ENCODE peak calls at places on chromosome 3, in seven cellular contexts. One of them, this sample, is unnamed. For H3K4me1, the result is how much of the 10 kb centered on the place peaks cover.

GRCh38 chr3:57006949-57007419 is 53.5 kb upstream of the SPATA12 start:
- DNase-seq in H1: no peak
- DNase-seq in IMR-90: peak
- DNase-seq in mesendoderm: peak
- DNase-seq in H9: peak
- DNase-seq in trophoblast cell: peak
- DNase-seq in neuronal stem cell: no peak
- DNase-seq in this sample: peak

GRCh38 chr3:166837535-166837934 is 542.6 kb downstream of the ZBBX start:
- DNase-seq in H1: peak
- DNase-seq in mesendoderm: peak
- DNase-seq in H9: peak
- DNase-seq in IMR-90: no peak
- DNase-seq in trophoblast cell: no peak
- DNase-seq in neuronal stem cell: peak
- DNase-seq in this sample: peak

GRCh38 chr3:116739678-116740077 is 30.1 kb downstream of the TUSC7 start:
- DNase-seq in IMR-90: no peak
- DNase-seq in trophoblast cell: no peak
- DNase-seq in mesendoderm: no peak
- DNase-seq in neuronal stem cell: no peak
- DNase-seq in H9: no peak
- DNase-seq in H1: no peak
- DNase-seq in this sample: no peak

GRCh38 chr3:139710212-139710611 is 32.4 kb upstream of the NMNAT3 start:
- DNase-seq in H9: no peak
- DNase-seq in mesendoderm: no peak
- DNase-seq in neuronal stem cell: no peak
- DNase-seq in H1: no peak
- DNase-seq in trophoblast cell: no peak
- DNase-seq in IMR-90: no peak
- DNase-seq in this sample: no peak

GRCh38 chr3:71416868-71417267 is 166.7 kb downstream of the FOXP1 start:
- DNase-seq in IMR-90: no peak
- DNase-seq in H1: peak
- DNase-seq in mesendoderm: peak
- DNase-seq in H9: peak
- DNase-seq in trophoblast cell: peak
- DNase-seq in neuronal stem cell: no peak
- DNase-seq in this sample: no peak

GRCh38 chr3:136694321-136694720 is 57.9 kb downstream of the STAG1 start:
- DNase-seq in mesendoderm: no peak
- DNase-seq in neuronal stem cell: no peak
- DNase-seq in trophoblast cell: no peak
- DNase-seq in H9: no peak
- DNase-seq in H1: no peak
- DNase-seq in IMR-90: no peak
- DNase-seq in this sample: no peak

GRCh38 chr3:23823620-23824019 is 17.9 kb downstream of the UBE2E1 start:
- DNase-seq in trophoblast cell: no peak
- DNase-seq in neuronal stem cell: no peak
- DNase-seq in H1: no peak
- DNase-seq in mesendoderm: no peak
- DNase-seq in H9: no peak
- DNase-seq in IMR-90: no peak
- DNase-seq in this sample: no peak

GRCh38 chr3:9168230-9168629 is 81.2 kb downstream of the SRGAP3 start:
- DNase-seq in H9: peak
- DNase-seq in mesendoderm: peak
- DNase-seq in neuronal stem cell: no peak
- DNase-seq in IMR-90: no peak
- DNase-seq in trophoblast cell: no peak
- DNase-seq in H1: no peak
- DNase-seq in this sample: no peak

GRCh38 chr3:100400424-100400781 is 486 bp downstream of the TOMM70 start:
- DNase-seq in H1: no peak
- DNase-seq in trophoblast cell: peak
- DNase-seq in H9: no peak
- DNase-seq in mesendoderm: peak
- DNase-seq in neuronal stem cell: peak
- DNase-seq in IMR-90: peak
- DNase-seq in this sample: peak

GRCh38 chr3:39376929-39377634 is 6.1 kb upstream of the SLC25A38 start:
- DNase-seq in neuronal stem cell: no peak
- DNase-seq in H1: no peak
- DNase-seq in trophoblast cell: no peak
- DNase-seq in mesendoderm: peak
- DNase-seq in H9: no peak
- DNase-seq in IMR-90: no peak
- DNase-seq in this sample: no peak

GRCh38 chr3:158961497-158961896 is 159.6 kb downstream of the MFSD1 start:
- DNase-seq in mesendoderm: no peak
- DNase-seq in trophoblast cell: no peak
- DNase-seq in H9: peak
- DNase-seq in IMR-90: no peak
- DNase-seq in H1: peak
- DNase-seq in neuronal stem cell: peak
- DNase-seq in this sample: no peak

GRCh38 chr3:37990527-37990926 is at the start of gene VILL:
- DNase-seq in trophoblast cell: no peak
- DNase-seq in H1: no peak
- DNase-seq in H9: no peak
- DNase-seq in neuronal stem cell: no peak
- DNase-seq in IMR-90: no peak
- DNase-seq in mesendoderm: no peak
- DNase-seq in this sample: no peak

GRCh38 chr3:15610083-15610482 is 8.5 kb downstream of the BTD start:
- DNase-seq in H9: no peak
- DNase-seq in mesendoderm: no peak
- DNase-seq in IMR-90: peak
- DNase-seq in trophoblast cell: no peak
- DNase-seq in neuronal stem cell: no peak
- DNase-seq in H1: no peak
- DNase-seq in this sample: peak

GRCh38 chr3:151584603-151585002 is 123.7 kb upstream of the IGSF10 start:
- DNase-seq in mesendoderm: no peak
- DNase-seq in H1: no peak
- DNase-seq in H9: no peak
- DNase-seq in IMR-90: no peak
- DNase-seq in trophoblast cell: no peak
- DNase-seq in neuronal stem cell: no peak
- DNase-seq in this sample: no peak

GRCh38 chr3:15205934-15206661 is at the start of gene CAPN7:
- DNase-seq in mesendoderm: peak
- DNase-seq in H9: peak
- DNase-seq in H1: peak
- DNase-seq in IMR-90: peak
- DNase-seq in trophoblast cell: peak
- DNase-seq in neuronal stem cell: peak
- DNase-seq in this sample: peak

DNA sequence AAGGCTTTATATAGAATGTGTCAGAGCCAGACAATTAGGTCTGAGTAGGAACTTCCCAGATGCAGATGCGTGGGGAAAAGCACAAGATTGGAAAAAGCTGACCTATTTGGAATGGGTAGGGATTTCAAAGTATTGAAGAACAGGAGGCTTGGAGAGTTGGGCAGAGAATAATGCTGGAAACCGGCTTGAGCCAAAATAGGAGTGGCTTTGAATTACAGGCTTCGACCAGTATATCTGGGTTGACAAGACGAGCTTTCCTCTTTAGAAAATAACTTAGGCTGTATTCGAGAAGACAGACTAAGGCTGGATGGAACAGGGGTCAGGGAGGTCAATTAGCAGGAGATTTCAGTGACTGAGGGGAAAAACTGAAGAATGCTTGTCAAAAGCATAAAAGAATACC is 181.0 kb downstream of the GBE1 start:
- DNase-seq in H1: no peak
- DNase-seq in neuronal stem cell: peak
- DNase-seq in H9: no peak
- DNase-seq in mesendoderm: no peak
- DNase-seq in trophoblast cell: no peak
- DNase-seq in IMR-90: no peak
- DNase-seq in this sample: no peak
- H4K8ac ChIP-seq in H1: no peak
- H4K8ac ChIP-seq in neuronal stem cell: no peak
- H4K8ac ChIP-seq in H9: no peak
- H4K8ac ChIP-seq in mesendoderm: no peak
- H4K8ac ChIP-seq in trophoblast cell: no peak
- H4K8ac ChIP-seq in IMR-90: no peak
- H4K8ac ChIP-seq in this sample: no peak

GRCh38 chr3:42514876-42515275 is 12.4 kb downstream of the VIPR1 start:
- DNase-seq in mesendoderm: no peak
- DNase-seq in H1: no peak
- DNase-seq in H9: no peak
- DNase-seq in trophoblast cell: no peak
- DNase-seq in neuronal stem cell: no peak
- DNase-seq in IMR-90: no peak
- DNase-seq in this sample: no peak

GRCh38 chr3:42516443-42516842 is 14.0 kb downstream of the VIPR1 start:
- DNase-seq in trophoblast cell: no peak
- DNase-seq in IMR-90: no peak
- DNase-seq in H9: no peak
- DNase-seq in neuronal stem cell: no peak
- DNase-seq in mesendoderm: no peak
- DNase-seq in H1: no peak
- DNase-seq in this sample: no peak

GRCh38 chr3:42515391-42515916 is 13.0 kb downstream of the VIPR1 start:
- DNase-seq in mesendoderm: no peak
- DNase-seq in H1: no peak
- DNase-seq in neuronal stem cell: no peak
- DNase-seq in IMR-90: no peak
- DNase-seq in trophoblast cell: no peak
- DNase-seq in H9: no peak
- DNase-seq in this sample: no peak

GRCh38 chr3:42517143-42517542 is 14.7 kb downstream of the VIPR1 start:
- DNase-seq in neuronal stem cell: no peak
- DNase-seq in mesendoderm: no peak
- DNase-seq in trophoblast cell: no peak
- DNase-seq in H1: no peak
- DNase-seq in IMR-90: no peak
- DNase-seq in H9: no peak
- DNase-seq in this sample: no peak

GRCh38 chr3:42515976-42516375 is 13.5 kb downstream of the VIPR1 start:
- DNase-seq in IMR-90: no peak
- DNase-seq in mesendoderm: no peak
- DNase-seq in H9: no peak
- DNase-seq in H1: no peak
- DNase-seq in neuronal stem cell: no peak
- DNase-seq in trophoblast cell: no peak
- DNase-seq in this sample: no peak
- H3K4me1 ChIP-seq in IMR-90: under half
- H3K4me1 ChIP-seq in mesendoderm: under half
- H3K4me1 ChIP-seq in H9: under half
- H3K4me1 ChIP-seq in H1: under half
- H3K4me1 ChIP-seq in neuronal stem cell: under half
- H3K4me1 ChIP-seq in trophoblast cell: under half
- H3K4me1 ChIP-seq in this sample: under half

GRCh38 chr3:173258721-173259120 is 117.7 kb upstream of the SPATA16 start:
- DNase-seq in mesendoderm: no peak
- DNase-seq in IMR-90: no peak
- DNase-seq in neuronal stem cell: no peak
- DNase-seq in trophoblast cell: no peak
- DNase-seq in H9: no peak
- DNase-seq in H1: no peak
- DNase-seq in this sample: no peak

GRCh38 chr3:173255555-173255954 is 114.5 kb upstream of the SPATA16 start:
- DNase-seq in H1: no peak
- DNase-seq in IMR-90: no peak
- DNase-seq in trophoblast cell: no peak
- DNase-seq in H9: no peak
- DNase-seq in neuronal stem cell: no peak
- DNase-seq in mesendoderm: no peak
- DNase-seq in this sample: no peak

GRCh38 chr3:173253471-173253870 is 112.4 kb upstream of the SPATA16 start:
- DNase-seq in trophoblast cell: no peak
- DNase-seq in IMR-90: no peak
- DNase-seq in mesendoderm: peak
- DNase-seq in H9: peak
- DNase-seq in neuronal stem cell: no peak
- DNase-seq in H1: peak
- DNase-seq in this sample: no peak

GRCh38 chr3:173257797-173258196 is 116.8 kb upstream of the SPATA16 start:
- DNase-seq in neuronal stem cell: no peak
- DNase-seq in IMR-90: no peak
- DNase-seq in H1: no peak
- DNase-seq in mesendoderm: no peak
- DNase-seq in trophoblast cell: no peak
- DNase-seq in H9: no peak
- DNase-seq in this sample: no peak
- H4K8ac ChIP-seq in neuronal stem cell: no peak
- H4K8ac ChIP-seq in IMR-90: no peak
- H4K8ac ChIP-seq in H1: no peak
- H4K8ac ChIP-seq in mesendoderm: no peak
- H4K8ac ChIP-seq in trophoblast cell: no peak
- H4K8ac ChIP-seq in H9: no peak
- H4K8ac ChIP-seq in this sample: no peak

GRCh38 chr3:78976200-78976599 is 791.6 kb downstream of the ROBO1 start:
- DNase-seq in neuronal stem cell: no peak
- DNase-seq in mesendoderm: peak
- DNase-seq in trophoblast cell: no peak
- DNase-seq in H1: no peak
- DNase-seq in IMR-90: no peak
- DNase-seq in H9: no peak
- DNase-seq in this sample: no peak
- H3K4me1 ChIP-seq in neuronal stem cell: under half
- H3K4me1 ChIP-seq in mesendoderm: under half
- H3K4me1 ChIP-seq in trophoblast cell: under half
- H3K4me1 ChIP-seq in H1: under half
- H3K4me1 ChIP-seq in IMR-90: under half
- H3K4me1 ChIP-seq in H9: under half
- H3K4me1 ChIP-seq in this sample: under half

This sample was measured in mesenchymal stem cell.